ENCODE peak calls at places on chromosomes 6 and 20, in ten cellular contexts. K is endothelial cell; G is activated T-helper 9 cell treated with anti-CD3 and anti-CD28 coated beads, Interleukin-2, amount 50 U/mL, for 16 hours; Y is effector memory CD8-positive, alpha-beta T cell; W is nucleus accumbens; R is T-helper 2 cell; O is NCI-H82; Q is lower leg skin; I is cardiac fibroblast; S is stimulated activated CD4-positive, alpha-beta T cell treated with anti-CD3 and anti-CD28 coated beads, Interleukin-4, amount 100 ng/mL, for 48 hours. X is an unnamed sample.

GRCh38 chr20:60349418-60349817 is 391.2 kb downstream of the CDH26 start:
- DNase-seq in K (no peak), G (no peak), Y (no peak), W (no peak), R (no peak), O (no peak), Q (no peak), I (no peak), S (no peak), X (no peak)

GRCh38 chr20:37347891-37348642 is 2.1 kb downstream of the SRC start:
- DNase-seq in K (no peak), G (no peak), Y (no peak), W (no peak), R (no peak), O (no peak), Q (no peak), I (no peak), S (no peak), X (no peak)

GRCh38 chr6:145034664-145035063 is 700.7 kb downstream of the EPM2A start:
- DNase-seq in K (no peak), G (no peak), Y (no peak), W (no peak), R (no peak), O (no peak), Q (no peak), I (peak), S (no peak), X (peak)

GRCh38 chr6:7401103-7401502 is 11.5 kb downstream of the RIOK1 start:
- DNase-seq in K (no peak), G (no peak), Y (no peak), W (no peak), R (no peak), O (no peak), Q (no peak), I (no peak), S (no peak), X (no peak)

GRCh38 chr6:152059909-152060308 is 252.4 kb downstream of the ESR1 start:
- DNase-seq in K (no peak), G (no peak), Y (no peak), W (no peak), R (no peak), O (no peak), Q (no peak), I (no peak), S (no peak), X (no peak)

GRCh38 chr20:49381558-49382493 is 100.6 kb downstream of the KCNB1 start:
- DNase-seq in K (no peak), G (no peak), Y (no peak), W (peak), R (no peak), O (no peak), Q (peak), I (peak), S (no peak), X (peak)

GRCh38 chr6:71181565-71181964 is 107.0 kb upstream of the OGFRL1 start:
- DNase-seq in K (no peak), G (no peak), Y (no peak), W (no peak), R (no peak), O (no peak), Q (no peak), I (peak), S (no peak), X (peak)

GRCh38 chr20:10474606-10475184 is 39.6 kb downstream of the SLX4IP start:
- DNase-seq in K (no peak), G (no peak), Y (no peak), W (no peak), R (no peak), O (peak), Q (no peak), I (peak), S (no peak), X (no peak)

GRCh38 chr6:130696806-130697205 is 130.4 kb upstream of the SMLR1 start:
- DNase-seq in K (no peak), G (no peak), Y (no peak), W (no peak), R (no peak), O (no peak), Q (no peak), I (no peak), S (no peak), X (no peak)

GRCh38 chr6:34928695-34929094 is 39.6 kb downstream of the ANKS1A start:
- DNase-seq in K (no peak), G (no peak), Y (no peak), W (no peak), R (no peak), O (no peak), Q (no peak), I (no peak), S (no peak), X (no peak)

GRCh38 chr6:108555399-108556052 is 5.2 kb upstream of the FOXO3 start:
- DNase-seq in K (no peak), G (no peak), Y (no peak), W (no peak), R (no peak), O (no peak), Q (peak), I (no peak), S (no peak), X (no peak)

GRCh38 chr6:148231572-148231971 is 111.1 kb upstream of the SASH1 start:
- DNase-seq in K (no peak), G (no peak), Y (no peak), W (no peak), R (no peak), O (no peak), Q (no peak), I (peak), S (no peak), X (peak)

GRCh38 chr6:166602928-166603690 is 16.6 kb upstream of the RAMACL start:
- DNase-seq in K (no peak), G (no peak), Y (no peak), W (no peak), R (no peak), O (no peak), Q (no peak), I (no peak), S (no peak), X (no peak)

X was measured in fibroblast of lung.